ENCODE peak calls at places on chromosome 1, in five cellular contexts. I is AML-193, B is kidney glomerular epithelial cell, Q is H4, O is RWPE2. E is an unnamed sample.

GRCh38 chr1:181651276-181651675 is 168.0 kb downstream of the CACNA1E start:
- DNase-seq in B (no peak), Q (no peak), I (no peak), O (no peak), E (no peak)

GRCh38 chr1:183881387-183882084 is 76.6 kb downstream of the RGL1 start:
- DNase-seq in O (peak), I (no peak), Q (peak), B (peak), E (no peak)

GRCh38 chr1:64847666-64848065 is 102.8 kb downstream of the RAVER2 start:
- DNase-seq in I (no peak), O (no peak), Q (no peak), B (no peak), E (no peak)

GRCh38 chr1:30407030-30407861 is 316.1 kb downstream of the MATN1 start:
- DNase-seq in Q (no peak), I (no peak), B (no peak), O (peak), E (peak)

GRCh38 chr1:241167121-241167619 is 189.8 kb downstream of the RGS7 start:
- DNase-seq in Q (peak), I (no peak), B (no peak), O (no peak), E (no peak)

GRCh38 chr1:235205687-235206086 is 44.6 kb upstream of the RBM34 start:
- DNase-seq in B (no peak), I (no peak), Q (no peak), O (no peak), E (no peak)

GRCh38 chr1:231929311-231929710 is 302.7 kb downstream of the DISC1 start:
- DNase-seq in B (peak), I (no peak), Q (no peak), O (no peak), E (no peak)

GRCh38 chr1:36762174-36762573 is 272.1 kb downstream of the GRIK3 start:
- DNase-seq in B (no peak), Q (no peak), I (no peak), O (no peak), E (no peak)

GRCh38 chr1:117780981-117781475 is 148.4 kb downstream of the GDAP2 start:
- DNase-seq in B (no peak), I (no peak), O (no peak), Q (no peak), E (no peak)

GRCh38 chr1:45890078-45890477 is 86.7 kb downstream of the MAST2 start:
- DNase-seq in I (no peak), B (no peak), O (no peak), Q (no peak), E (no peak)

GRCh38 chr1:113929750-113930498 is 800 bp downstream of the HIPK1 start:
- DNase-seq in B (peak), O (no peak), Q (no peak), I (no peak), E (peak)

GRCh38 chr1:201254625-201255469 is 28.5 kb upstream of the PKP1 start:
- DNase-seq in I (no peak), B (peak), Q (no peak), O (peak), E (peak)

GRCh38 chr1:203520315-203520714 is 26.4 kb downstream of the OPTC start:
- DNase-seq in Q (peak), I (no peak), B (no peak), O (no peak), E (no peak)

GRCh38 chr1:236143104-236143948 is 987 bp downstream of the GPR137B start:
- DNase-seq in O (no peak), B (no peak), Q (no peak), I (peak), E (no peak)

E was measured in lower leg skin.